ENCODE peak calls at places on chromosomes 4 and X, in nine cellular contexts. F is H1, Q is cardiac muscle cell, V is AG04450, A is endodermal cell, M is GM12865, R is GM12864, Y is HFFc6, B is transverse colon. E is an unnamed sample.

GRCh38 chr4:83364312-83364711 is 29.7 kb upstream of the HPSE start:
- DNase-seq in F (no peak), Q (no peak), V (no peak), A (no peak), M (no peak), R (no peak), Y (peak), B (no peak), E (no peak)

GRCh38 chrX:77628294-77629025 is 157.6 kb downstream of the ATRX start:
- DNase-seq in F (no peak), Q (no peak), V (no peak), A (no peak), M (no peak), R (no peak), Y (no peak), B (no peak), E (no peak)

GRCh38 chrX:43357741-43358140 is 298.4 kb upstream of the MAOA start:
- DNase-seq in F (no peak), Q (no peak), V (no peak), A (no peak), M (no peak), R (no peak), Y (no peak), B (no peak), E (no peak)

GRCh38 chr4:98566491-98567008 is 91.9 kb downstream of the TSPAN5 start:
- DNase-seq in F (no peak), Q (peak), V (no peak), A (peak), M (no peak), R (no peak), Y (no peak), B (no peak), E (no peak)

GRCh38 chrX:47448165-47448806 is 34.7 kb downstream of the ZNF41 start:
- DNase-seq in F (no peak), Q (no peak), V (no peak), A (no peak), M (no peak), R (no peak), Y (no peak), B (no peak), E (no peak)

GRCh38 chrX:83771664-83772063 is 89.3 kb upstream of the CYLC1 start:
- DNase-seq in F (no peak), Q (peak), V (no peak), A (peak), M (no peak), R (no peak), Y (no peak), B (no peak), E (no peak)

GRCh38 chr4:89298788-89299152 is 8.8 kb downstream of the GPRIN3 start:
- DNase-seq in F (no peak), Q (peak), V (no peak), A (no peak), M (no peak), R (no peak), Y (no peak), B (no peak), E (no peak)

GRCh38 chr4:7425591-7426468 is 8.9 kb downstream of the PSAPL1 start:
- DNase-seq in F (no peak), Q (no peak), V (no peak), A (peak), M (no peak), R (no peak), Y (no peak), B (peak), E (no peak)

GRCh38 chr4:147103403-147103946 is 157.8 kb upstream of the TTC29 start:
- DNase-seq in F (no peak), Q (peak), V (peak), A (peak), M (no peak), R (no peak), Y (peak), B (no peak), E (no peak)

GRCh38 chr4:184342167-184342856 is 124.6 kb upstream of the ENPP6 start:
- DNase-seq in F (no peak), Q (no peak), V (no peak), A (no peak), M (no peak), R (no peak), Y (no peak), B (no peak), E (no peak)

GRCh38 chr4:38902695-38903094 is 35.1 kb downstream of the FAM114A1 start:
- DNase-seq in F (no peak), Q (peak), V (no peak), A (no peak), M (peak), R (peak), Y (no peak), B (no peak), E (peak)

GRCh38 chr4:89745708-89746107 is 91.3 kb downstream of the SNCA start:
- DNase-seq in F (no peak), Q (peak), V (no peak), A (no peak), M (no peak), R (no peak), Y (no peak), B (no peak), E (no peak)

GRCh38 chrX:97563531-97564133 is 679.9 kb downstream of the RPA4 start:
- DNase-seq in F (no peak), Q (no peak), V (peak), A (no peak), M (peak), R (peak), Y (peak), B (peak), E (peak)

GRCh38 chr4:39613093-39613656 is 25.5 kb downstream of the SMIM14 start:
- DNase-seq in F (no peak), Q (peak), V (no peak), A (no peak), M (peak), R (no peak), Y (peak), B (no peak), E (no peak)

GRCh38 chr4:180669637-180670036 is 1573.6 kb upstream of the TENM3 start:
- DNase-seq in F (no peak), Q (no peak), V (no peak), A (no peak), M (no peak), R (no peak), Y (no peak), B (no peak), E (no peak)

GRCh38 chr4:83114576-83114975 is at the start of gene PLAC8:
- DNase-seq in F (no peak), Q (no peak), V (no peak), A (no peak), M (peak), R (peak), Y (no peak), B (peak), E (peak)

GRCh38 chr4:133131829-133132485 is 17.1 kb upstream of the PCDH10 start:
- DNase-seq in F (no peak), Q (no peak), V (no peak), A (no peak), M (no peak), R (no peak), Y (no peak), B (no peak), E (no peak)

GRCh38 chr4:5760936-5761480 is 50.0 kb downstream of the EVC start:
- DNase-seq in F (no peak), Q (no peak), V (no peak), A (no peak), M (no peak), R (no peak), Y (no peak), B (no peak), E (no peak)

GRCh38 chrX:110003167-110004156 is 548 bp downstream of the TMEM164 start:
- DNase-seq in F (no peak), Q (no peak), V (no peak), A (peak), M (peak), R (no peak), Y (no peak), B (peak), E (no peak)

GRCh38 chrX:129981752-129982299 is 609 bp upstream of the BCORL1 start:
- DNase-seq in F (no peak), Q (no peak), V (no peak), A (no peak), M (no peak), R (no peak), Y (no peak), B (peak), E (peak)

GRCh38 chrX:150088766-150089518 is 150.7 kb upstream of the EOLA2 start:
- DNase-seq in F (no peak), Q (peak), V (no peak), A (no peak), M (no peak), R (no peak), Y (no peak), B (no peak), E (no peak)

GRCh38 chrX:138748480-138748879 is 37.0 kb upstream of the FGF13 start:
- DNase-seq in F (no peak), Q (peak), V (no peak), A (no peak), M (peak), R (no peak), Y (no peak), B (no peak), E (no peak)

GRCh38 chr4:181264908-181265307 is 978.3 kb upstream of the TENM3 start:
- DNase-seq in F (no peak), Q (peak), V (no peak), A (peak), M (no peak), R (no peak), Y (no peak), B (no peak), E (no peak)

GRCh38 chrX:77561372-77561771 is 114.2 kb downstream of the FGF16 start:
- DNase-seq in F (no peak), Q (no peak), V (no peak), A (no peak), M (no peak), R (no peak), Y (no peak), B (no peak), E (no peak)

GRCh38 chr4:188955066-188955465 is 815.8 kb downstream of the TRIML1 start:
- DNase-seq in F (no peak), Q (no peak), V (no peak), A (no peak), M (no peak), R (no peak), Y (no peak), B (no peak), E (no peak)

GRCh38 chr4:126466848-126467247 is 1152.1 kb downstream of the FAT4 start:
- DNase-seq in F (no peak), Q (no peak), V (no peak), A (no peak), M (no peak), R (no peak), Y (no peak), B (no peak), E (no peak)

GRCh38 chr4:2340272-2341061 is 78.0 kb downstream of the ZFYVE28 start:
- DNase-seq in F (no peak), Q (no peak), V (no peak), A (no peak), M (no peak), R (no peak), Y (no peak), B (no peak), E (no peak)

GRCh38 chr4:29082684-29083083 is 1637.5 kb upstream of the PCDH7 start:
- DNase-seq in F (no peak), Q (no peak), V (no peak), A (no peak), M (no peak), R (no peak), Y (no peak), B (no peak), E (no peak)

GRCh38 chr4:134762053-134762452 is 560.5 kb upstream of the PABPC4L start:
- DNase-seq in F (no peak), Q (no peak), V (no peak), A (peak), M (no peak), R (no peak), Y (no peak), B (no peak), E (no peak)
- TF ChIP-seq CTCF in F (peak), Q (no peak), V (peak), A (peak), M (peak), R (peak), Y (peak), B (no peak), E (peak)

GRCh38 chrX:136630881-136631280 is 17.1 kb upstream of the CD40LG start:
- DNase-seq in F (no peak), Q (no peak), V (no peak), A (no peak), M (no peak), R (no peak), Y (no peak), B (no peak), E (no peak)

GRCh38 chrX:136639506-136640176 is 8.3 kb upstream of the CD40LG start:
- DNase-seq in F (no peak), Q (no peak), V (no peak), A (no peak), M (no peak), R (no peak), Y (peak), B (no peak), E (no peak)

GRCh38 chrX:136636121-136636520 is 11.8 kb upstream of the CD40LG start:
- DNase-seq in F (no peak), Q (peak), V (no peak), A (peak), M (no peak), R (no peak), Y (no peak), B (no peak), E (no peak)

GRCh38 chrX:136635235-136635634 is 12.7 kb upstream of the CD40LG start:
- DNase-seq in F (no peak), Q (no peak), V (no peak), A (no peak), M (peak), R (no peak), Y (no peak), B (no peak), E (peak)
- TF ChIP-seq CTCF in F (no peak), Q (no peak), V (no peak), A (no peak), M (no peak), R (no peak), Y (no peak), B (no peak), E (no peak)

GRCh38 chr4:108313546-108314339 is 145.0 kb upstream of the LEF1 start:
- DNase-seq in F (no peak), Q (no peak), V (no peak), A (peak), M (no peak), R (no peak), Y (no peak), B (no peak), E (no peak)
- TF ChIP-seq CTCF in F (no peak), Q (no peak), V (no peak), A (no peak), M (no peak), R (no peak), Y (no peak), B (no peak), E (no peak)

GRCh38 chr4:130336585-130337217 is 1240.7 kb downstream of the C4orf33 start:
- DNase-seq in F (no peak), Q (peak), V (no peak), A (no peak), M (peak), R (no peak), Y (peak), B (no peak), E (no peak)
- TF ChIP-seq CTCF in F (peak), Q (peak), V (peak), A (peak), M (peak), R (peak), Y (peak), B (no peak), E (peak)

GRCh38 chr4:104351696-104352095 is 143.0 kb downstream of the CXXC4 start:
- DNase-seq in F (no peak), Q (no peak), V (no peak), A (no peak), M (no peak), R (no peak), Y (no peak), B (no peak), E (no peak)

GRCh38 chr4:104353481-104353880 is 141.2 kb downstream of the CXXC4 start:
- DNase-seq in F (no peak), Q (no peak), V (no peak), A (no peak), M (no peak), R (no peak), Y (no peak), B (no peak), E (no peak)

DNA sequence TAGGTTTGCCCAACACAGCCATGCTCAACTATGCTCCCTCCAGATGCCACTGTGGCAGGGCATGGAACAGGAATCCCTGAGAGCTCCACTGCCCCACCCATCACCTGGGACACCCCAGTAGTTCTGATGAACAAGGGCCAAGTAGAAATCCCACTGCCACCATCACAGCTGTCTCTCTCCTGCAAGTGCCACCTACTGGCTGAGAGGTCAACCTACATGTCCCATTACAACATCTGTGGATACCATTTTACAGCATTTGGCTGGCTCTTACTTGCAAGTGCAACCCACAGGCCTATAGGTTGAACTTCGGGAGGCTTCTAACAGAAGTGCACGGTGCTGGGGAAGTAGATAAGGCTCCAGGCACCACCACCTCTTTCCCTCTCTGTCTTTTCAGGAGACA is 142.5 kb downstream of the CXXC4 start:
- DNase-seq in F (no peak), Q (no peak), V (no peak), A (peak), M (peak), R (no peak), Y (no peak), B (no peak), E (no peak)
- TF ChIP-seq CTCF in F (peak), Q (no peak), V (no peak), A (peak), M (peak), R (peak), Y (no peak), B (peak), E (peak)

E was measured in GM13977.